ENCODE peak calls at places on chromosomes 13 and 19, in ten cellular contexts. T is AG04450; K is body of pancreas; C is left ventricle myocardium inferior; S is CD8-positive, alpha-beta T cell; L is hepatocyte; Y is neural progenitor cell; N is mammary epithelial cell; U is transverse colon; J is tibial artery. W is an unnamed sample.

GRCh38 chr19:48169585-48169973 is 565 bp downstream of the LIG1 start:
- DNase-seq in J (peak), Y (peak), K (peak), T (peak), L (peak), S (peak), C (peak), U (peak), N (peak), W (peak)

GRCh38 chr19:28155265-28155664 is 1057.7 kb downstream of the UQCRFS1 start:
- DNase-seq in N (no peak), J (no peak), U (no peak), K (no peak), S (no peak), L (no peak), Y (no peak), C (no peak), T (no peak), W (no peak)

GRCh38 chr19:30450945-30451344 is 78.8 kb downstream of the ZNF536 start:
- DNase-seq in Y (peak), K (no peak), U (no peak), T (no peak), S (no peak), N (no peak), J (no peak), L (no peak), C (no peak), W (no peak)

GRCh38 chr13:103099894-103100293 is 33.7 kb upstream of the SLC10A2 start:
- DNase-seq in T (no peak), K (no peak), J (no peak), S (no peak), Y (no peak), C (no peak), L (no peak), N (peak), U (no peak), W (no peak)

GRCh38 chr19:17766543-17767131 is 15.4 kb downstream of the FCHO1 start:
- DNase-seq in U (peak), L (peak), Y (peak), T (peak), K (peak), N (peak), C (peak), S (no peak), J (peak), W (peak)

GRCh38 chr19:58367698-58368454 is 5.3 kb upstream of the ZNF497 start:
- DNase-seq in U (no peak), C (no peak), N (no peak), J (no peak), L (no peak), T (no peak), Y (no peak), K (no peak), S (no peak), W (no peak)

GRCh38 chr13:42369071-42369795 is 97.3 kb downstream of the AKAP11 start:
- DNase-seq in K (no peak), L (no peak), J (no peak), Y (no peak), U (no peak), C (no peak), T (no peak), N (no peak), S (no peak), W (no peak)

GRCh38 chr19:13843104-13843921 is 33.6 kb upstream of the NANOS3 start:
- DNase-seq in T (no peak), K (peak), L (peak), N (peak), J (no peak), Y (peak), C (peak), S (no peak), U (peak), W (peak)

GRCh38 chr13:97328222-97328790 is 105.7 kb upstream of the RAP2A start:
- DNase-seq in L (no peak), Y (peak), U (no peak), J (no peak), T (peak), K (no peak), C (no peak), S (no peak), N (peak), W (no peak)

GRCh38 chr13:21054313-21054712 is 7.1 kb downstream of the LATS2 start:
- DNase-seq in T (no peak), C (no peak), N (no peak), U (no peak), J (peak), K (no peak), S (no peak), L (no peak), Y (no peak), W (no peak)

GRCh38 chr19:42121036-42121621 is 11.1 kb downstream of the POU2F2 start:
- DNase-seq in L (no peak), U (no peak), K (no peak), T (no peak), Y (no peak), N (no peak), S (no peak), C (no peak), J (no peak), W (no peak)

GRCh38 chr13:110506859-110507566 is 54.5 kb downstream of the RAB20 start:
- DNase-seq in L (peak), T (no peak), C (peak), K (peak), U (peak), N (peak), S (no peak), J (peak), Y (no peak), W (peak)

GRCh38 chr19:9621156-9622037 is at the start of gene ZNF561:
- DNase-seq in Y (peak), T (peak), J (peak), N (peak), S (peak), L (peak), K (peak), C (peak), U (peak), W (peak)

DNA sequence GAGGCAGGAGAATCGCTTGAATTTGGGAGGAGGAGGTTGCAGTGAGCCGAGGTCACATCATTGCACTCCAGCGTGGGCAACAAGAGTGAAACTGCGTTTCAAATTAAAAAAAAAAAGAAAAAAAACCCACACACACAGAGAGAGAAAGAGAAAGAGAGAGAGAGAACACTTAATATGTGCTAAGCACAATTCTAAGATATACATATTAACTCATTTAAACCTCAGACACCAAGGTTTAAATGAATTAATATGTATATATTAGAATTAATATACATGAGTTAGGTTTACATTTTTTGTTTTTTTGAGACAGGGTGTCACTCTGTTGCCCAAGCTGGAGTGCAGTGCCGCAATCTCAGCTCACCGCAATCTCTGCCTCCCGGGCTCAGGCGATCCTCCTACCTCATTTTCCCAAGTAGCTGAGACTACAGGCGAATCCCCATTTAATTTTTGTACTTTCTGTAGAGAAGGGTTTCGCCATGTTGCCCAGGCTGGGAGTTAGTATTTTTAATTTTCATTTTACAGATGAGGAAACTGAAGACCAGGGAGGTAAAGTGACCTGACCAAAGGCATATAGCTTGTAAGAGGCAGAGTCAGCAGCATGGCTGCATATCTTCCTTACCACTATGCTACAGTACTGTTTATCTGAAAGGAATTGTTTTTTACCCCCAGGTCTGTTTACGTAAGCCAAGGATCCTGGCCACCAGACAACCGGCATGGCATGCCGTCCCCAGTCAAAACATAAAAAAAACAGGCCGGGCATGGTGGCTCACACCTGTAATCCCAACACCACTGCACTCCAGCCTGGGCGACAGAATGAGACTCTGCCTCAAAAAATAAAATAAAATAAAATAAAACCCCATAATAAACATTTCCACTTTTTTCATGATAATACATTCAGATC is 2.3 kb downstream of the SYMPK start:
- DNase-seq in L (no peak), C (no peak), S (no peak), U (no peak), K (no peak), T (no peak), N (no peak), J (no peak), Y (no peak), W (no peak)
- H3K27ac ChIP-seq in L (peak), C (no peak), S (no peak), U (no peak), K (no peak), T (no peak), N (no peak), J (no peak), Y (no peak), W (peak)

DNA sequence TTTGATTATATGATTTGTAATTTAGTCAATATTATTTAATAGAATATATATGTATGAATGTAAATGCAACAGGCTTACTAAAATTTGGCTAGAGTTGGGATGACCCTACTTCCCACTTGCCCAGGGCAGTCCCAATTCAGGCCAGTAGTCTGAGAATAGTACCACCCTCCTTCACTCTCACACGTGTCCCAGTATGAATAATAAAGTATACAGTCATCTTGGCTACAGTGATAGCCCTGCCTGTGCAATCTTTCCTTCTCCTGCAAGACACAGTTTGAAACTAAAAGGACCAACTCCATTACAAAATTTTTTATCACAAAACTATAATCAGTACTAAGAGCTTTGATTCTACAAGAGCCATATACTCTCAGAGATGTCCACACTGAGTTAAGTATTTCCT is 76.2 kb downstream of the SACS start:
- DNase-seq in Y (no peak), T (no peak), C (no peak), U (no peak), K (no peak), N (no peak), J (no peak), S (no peak), L (no peak), W (no peak)
- TF ChIP-seq CTCF in Y (no peak), T (no peak), C (no peak), U (no peak), K (no peak), N (no peak), J (no peak), S (no peak), L (no peak), W (no peak)

DNA sequence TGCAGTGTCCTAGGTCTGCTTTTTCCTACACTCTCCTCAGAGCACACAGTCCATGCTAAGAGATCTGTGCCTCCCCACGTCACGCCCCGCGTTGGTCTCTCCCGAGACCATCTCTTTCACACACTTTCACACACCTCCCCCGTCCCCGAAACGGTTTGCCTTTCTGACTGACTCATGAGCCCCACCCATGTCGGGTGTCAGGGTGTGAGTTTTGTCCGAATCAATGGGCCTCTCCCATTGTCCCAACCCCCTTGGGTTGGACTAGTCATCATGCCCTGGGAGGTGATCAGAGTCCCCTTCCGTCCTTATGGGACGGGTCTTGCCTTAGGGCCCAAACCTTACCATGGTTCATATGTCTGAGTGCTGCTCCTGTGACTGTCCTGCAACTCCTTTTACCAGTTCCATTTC is 214.0 kb upstream of the HTR2A start:
- DNase-seq in L (no peak), U (no peak), C (no peak), T (no peak), K (no peak), N (no peak), Y (no peak), J (no peak), S (no peak), W (no peak)
- H3K27ac ChIP-seq in L (peak), U (no peak), C (no peak), T (no peak), K (no peak), N (no peak), Y (no peak), J (no peak), S (no peak), W (no peak)

GRCh38 chr13:37138169-37138568 is 32.7 kb upstream of the CSNK1A1L start:
- DNase-seq in T (no peak), K (no peak), C (no peak), Y (no peak), L (no peak), S (no peak), N (peak), J (no peak), U (no peak), W (no peak)
- TF ChIP-seq CTCF in T (peak), K (no peak), C (no peak), Y (peak), L (peak), S (no peak), N (peak), J (no peak), U (no peak), W (peak)

GRCh38 chr19:10740798-10741197 is 22.9 kb downstream of the DNM2 start:
- DNase-seq in L (no peak), N (no peak), J (no peak), K (no peak), C (no peak), Y (no peak), T (no peak), S (no peak), U (no peak), W (no peak)
- H3K27ac ChIP-seq in L (peak), N (no peak), J (no peak), K (peak), C (no peak), Y (no peak), T (no peak), S (no peak), U (peak), W (no peak)

GRCh38 chr19:3039641-3040077 is 10.6 kb upstream of the TLE2 start:
- DNase-seq in K (peak), U (no peak), Y (peak), J (no peak), C (no peak), T (no peak), S (no peak), N (no peak), L (no peak), W (no peak)
- TF ChIP-seq CTCF in K (peak), U (no peak), Y (no peak), J (no peak), C (no peak), T (no peak), S (no peak), N (no peak), L (no peak), W (no peak)

DNA sequence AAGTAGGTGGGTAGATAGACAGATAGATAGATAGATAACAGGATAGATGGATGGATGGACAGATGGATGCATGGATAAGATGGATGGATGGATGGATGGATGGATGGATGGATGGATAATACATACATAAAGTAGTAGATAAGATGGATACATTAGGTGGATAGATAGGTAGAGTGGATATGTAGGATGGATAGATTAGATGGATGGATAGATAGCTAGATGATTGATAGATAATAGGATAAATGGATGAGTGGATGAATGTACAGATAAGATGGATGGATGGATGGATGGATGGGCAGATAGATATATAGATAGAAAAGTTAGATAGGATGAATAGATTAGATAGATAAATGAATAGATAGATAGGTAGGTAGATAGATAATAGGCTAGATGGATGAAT is 2.1 kb downstream of the CYP4F3 start:
- DNase-seq in L (no peak), N (no peak), K (no peak), S (no peak), U (no peak), T (no peak), Y (no peak), J (no peak), C (no peak), W (no peak)
- H3K27ac ChIP-seq in L (no peak), N (no peak), K (no peak), S (no peak), U (no peak), T (no peak), Y (no peak), J (no peak), C (no peak), W (no peak)

GRCh38 chr19:2221250-2221831 is 14.8 kb downstream of the PLEKHJ1 start:
- DNase-seq in S (no peak), N (no peak), Y (no peak), C (no peak), U (no peak), K (no peak), L (no peak), T (no peak), J (no peak), W (no peak)
- TF ChIP-seq CTCF in S (no peak), N (no peak), Y (no peak), C (no peak), U (no peak), K (no peak), L (no peak), T (no peak), J (no peak), W (no peak)